ENCODE peak calls at places on chromosomes 11 and 22, in eight cellular contexts. Z is K562; J is tibial artery; P is heart right ventricle; N is psoas muscle; B is tibial nerve; G is CD8-positive, alpha-beta T cell; R is stomach. L is an unnamed sample.
A peak's percentile ranks its signal among the peaks of the same experiment; 100 is the strongest.

GRCh38 chr22:20578192-20578591 is 70.8 kb downstream of the MED15 start:
- DNase-seq in Z (no peak), J (no peak), P (no peak), N (peak; percentile 63), B (no peak), G (no peak), R (peak; percentile 73), L (no peak)

GRCh38 chr11:100735949-100736675 is 49.0 kb downstream of the ARHGAP42 start:
- DNase-seq in Z (no peak), J (no peak), P (no peak), N (no peak), B (no peak), G (no peak), R (no peak), L (no peak)

GRCh38 chr11:1351278-1351937 is 38.3 kb upstream of the BRSK2 start:
- DNase-seq in Z (peak; percentile 71), J (no peak), P (no peak), N (peak; percentile 10), B (no peak), G (no peak), R (no peak), L (no peak)

GRCh38 chr11:124602193-124602592 is 9.0 kb upstream of the PANX3 start:
- DNase-seq in Z (no peak), J (no peak), P (no peak), N (no peak), B (no peak), G (no peak), R (no peak), L (no peak)

GRCh38 chr22:41831383-41831782 is 1.5 kb upstream of the SREBF2 start:
- DNase-seq in Z (no peak), J (peak; percentile 26), P (no peak), N (no peak), B (no peak), G (no peak), R (no peak), L (peak; percentile 59)

GRCh38 chr11:119101367-119101758 is 290 bp downstream of the DPAGT1 start:
- DNase-seq in Z (peak; percentile 49), J (no peak), P (peak; percentile 25), N (no peak), B (no peak), G (no peak), R (no peak), L (no peak)

GRCh38 chr22:29163808-29164207 is 41.9 kb upstream of the EMID1 start:
- DNase-seq in Z (no peak), J (no peak), P (no peak), N (no peak), B (no peak), G (no peak), R (no peak), L (no peak)

GRCh38 chr11:71119656-71120269 is 132.6 kb downstream of the SHANK2 start:
- DNase-seq in Z (no peak), J (no peak), P (no peak), N (no peak), B (no peak), G (no peak), R (no peak), L (no peak)

GRCh38 chr11:22338465-22338810 is 257 bp downstream of the SLC17A6 start:
- DNase-seq in Z (no peak), J (no peak), P (no peak), N (no peak), B (no peak), G (no peak), R (no peak), L (no peak)

GRCh38 chr22:22836635-22837034 is 51.0 kb upstream of the IGLL5 start:
- DNase-seq in Z (no peak), J (no peak), P (no peak), N (no peak), B (no peak), G (no peak), R (no peak), L (no peak)

GRCh38 chr22:35568751-35569725 is 28.4 kb downstream of the RASD2 start:
- DNase-seq in Z (no peak), J (no peak), P (no peak), N (no peak), B (no peak), G (no peak), R (peak; percentile 28), L (no peak)

GRCh38 chr11:128874406-128874805 is 7.3 kb upstream of the KCNJ1 start:
- DNase-seq in Z (no peak), J (no peak), P (no peak), N (no peak), B (no peak), G (no peak), R (no peak), L (no peak)

GRCh38 chr11:113644605-113645004 is 61.5 kb downstream of the TMPRSS5 start:
- DNase-seq in Z (no peak), J (no peak), P (no peak), N (no peak), B (no peak), G (no peak), R (no peak), L (no peak)

GRCh38 chr11:44320289-44320973 is 10.5 kb upstream of the ALX4 start:
- DNase-seq in Z (no peak), J (no peak), P (no peak), N (no peak), B (no peak), G (no peak), R (no peak), L (no peak)

GRCh38 chr11:57567512-57568329 is at the start of gene UBE2L6:
- DNase-seq in Z (peak; percentile 83), J (peak; percentile 33), P (peak; percentile 50), N (peak; percentile 88), B (peak; percentile 75), G (peak; percentile 51), R (peak; percentile 85), L (peak; percentile 89)

GRCh38 chr11:107196732-107197131 is 178.5 kb upstream of the GUCY1A2 start:
- DNase-seq in Z (no peak), J (no peak), P (no peak), N (no peak), B (no peak), G (no peak), R (no peak), L (no peak)

DNA sequence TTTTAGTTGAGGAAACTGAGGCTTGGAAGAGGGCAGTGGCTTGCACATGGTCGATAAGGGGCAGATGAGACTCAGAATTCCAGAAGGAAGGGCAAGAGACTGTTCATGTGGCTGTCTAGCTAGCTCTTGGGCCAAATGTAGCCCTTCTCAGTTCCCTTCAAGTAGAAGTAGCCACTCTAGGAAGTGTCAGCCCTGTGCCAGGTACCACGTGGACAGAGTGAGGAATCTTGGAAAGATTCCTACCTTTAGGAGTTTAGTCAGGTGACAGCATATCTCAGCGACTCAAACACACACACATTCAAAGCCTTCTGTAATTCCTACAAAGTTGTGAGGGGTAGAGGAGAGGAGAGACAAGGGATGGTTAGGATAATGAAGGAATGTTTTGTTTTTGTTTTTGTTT is 18.3 kb downstream of the PIK3IP1 start:
- DNase-seq in Z (no peak), J (no peak), P (no peak), N (no peak), B (no peak), G (no peak), R (peak; percentile 69), L (no peak)
- H3K36me3 ChIP-seq in Z (peaks cover 24% of the 10 kb centered on the region), J (peaks cover 20% of the 10 kb centered on the region), P (no peaks in the 10 kb centered on the region), N (no peaks in the 10 kb centered on the region), B (peaks cover 6% of the 10 kb centered on the region), G (no peaks in the 10 kb centered on the region), R (peaks cover 90% of the 10 kb centered on the region), L (no peaks in the 10 kb centered on the region)

DNA sequence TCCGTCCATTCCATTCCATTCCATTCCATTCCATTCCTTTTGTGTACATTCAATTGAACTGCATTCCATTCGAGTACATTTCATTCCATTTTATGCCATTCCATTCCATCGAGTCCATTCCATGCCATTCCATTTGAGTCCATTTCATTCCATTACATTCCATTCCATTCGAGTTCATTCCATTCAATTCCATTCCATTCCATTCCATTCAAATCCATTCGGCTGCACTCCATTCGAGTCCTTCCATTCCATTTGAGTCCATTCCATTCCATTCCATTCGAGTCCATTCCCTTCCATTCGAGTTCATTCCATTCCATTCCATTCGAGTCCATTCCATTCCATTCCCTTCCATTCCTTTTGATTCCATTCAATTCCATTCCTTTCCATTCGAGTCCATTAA is 4800.6 kb upstream of the OR11H1 start:
- DNase-seq in Z (no peak), J (no peak), P (no peak), N (no peak), B (no peak), G (no peak), R (no peak), L (no peak)
- H3K9me3 ChIP-seq in Z (peaks cover 6% of the 10 kb centered on the region), J (peaks cover 5% of the 10 kb centered on the region), P (peaks cover 84% of the 10 kb centered on the region), N (no peaks in the 10 kb centered on the region), B (peaks cover 17% of the 10 kb centered on the region), G (peaks cover 31% of the 10 kb centered on the region), R (peaks cover 52% of the 10 kb centered on the region), L (peaks cover 2% of the 10 kb centered on the region)

DNA sequence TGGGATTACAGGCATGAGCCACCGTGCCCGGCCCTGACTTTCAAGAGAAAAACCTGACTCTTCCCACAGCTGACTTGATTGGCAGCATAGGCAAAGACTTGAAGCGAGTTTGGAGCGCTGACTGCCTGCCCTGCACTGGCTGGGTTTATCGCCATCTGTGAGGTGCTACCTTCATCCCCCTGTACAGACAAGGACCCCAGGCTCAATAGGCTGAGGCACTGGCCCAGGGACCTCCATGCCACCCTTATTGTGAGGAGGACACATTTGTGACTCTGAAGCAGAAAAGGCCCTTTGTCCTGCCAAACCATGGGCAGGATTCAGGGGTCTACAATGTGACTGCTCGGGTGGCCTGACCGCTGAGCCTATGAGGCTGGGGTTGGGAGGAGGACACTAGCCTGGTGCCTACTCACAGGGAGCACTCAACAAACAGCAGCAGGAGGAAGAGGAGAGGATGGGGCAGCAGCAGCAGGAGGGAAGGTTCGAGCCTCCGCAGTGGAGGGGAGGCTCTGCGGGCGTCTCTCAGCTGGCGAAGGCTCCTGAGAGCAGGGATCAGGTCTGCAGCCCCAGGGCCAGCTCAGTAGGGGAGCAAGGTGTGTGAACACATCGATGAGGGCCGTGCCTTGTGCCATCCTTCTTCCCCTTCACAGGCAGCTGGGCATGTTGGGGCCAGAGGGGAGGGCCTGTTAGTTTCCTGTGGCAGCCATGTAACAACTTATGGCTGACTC is 72.9 kb upstream of the WNT7B start:
- DNase-seq in Z (no peak), J (peak; percentile 19), P (no peak), N (peak; percentile 53), B (peak; percentile 11), G (no peak), R (peak; percentile 24), L (peak; percentile 46)
- H3K27ac ChIP-seq in Z (no peak overlapping the region), J (peak overlapping the region; percentile 99), P (peak overlapping the region; percentile 100), N (peak overlapping the region; percentile 99), B (peak overlapping the region; percentile 100), G (no peak overlapping the region), R (peak overlapping the region; percentile 11), L (no peak overlapping the region)

GRCh38 chr22:46695346-46696224 is 42.5 kb downstream of the CERK start:
- DNase-seq in Z (no peak), J (no peak), P (no peak), N (peak; percentile 47), B (no peak), G (no peak), R (no peak), L (no peak)
- H3K36me3 ChIP-seq in Z (peaks cover 22% of the 10 kb centered on the region), J (peaks cover 68% of the 10 kb centered on the region), P (peaks cover 19% of the 10 kb centered on the region), N (peaks cover 10% of the 10 kb centered on the region), B (peaks cover 44% of the 10 kb centered on the region), G (peaks cover 73% of the 10 kb centered on the region), R (peaks cover 100% of the 10 kb centered on the region), L (peaks cover 21% of the 10 kb centered on the region)

GRCh38 chr11:3367221-3367620 is 11.7 kb downstream of the ZNF195 start:
- DNase-seq in Z (no peak), J (no peak), P (no peak), N (no peak), B (no peak), G (no peak), R (no peak), L (no peak)
- H3K9me3 ChIP-seq in Z (peaks cover 43% of the 10 kb centered on the region), J (peaks cover 8% of the 10 kb centered on the region), P (peaks cover 51% of the 10 kb centered on the region), N (peaks cover 29% of the 10 kb centered on the region), B (peaks cover 15% of the 10 kb centered on the region), G (peaks cover 21% of the 10 kb centered on the region), R (peaks cover 7% of the 10 kb centered on the region), L (peaks cover 2% of the 10 kb centered on the region)

L was measured in aorta.